ENCODE peak calls at places on chromosomes 12 and 14, in seven cellular contexts. W is HCT116; O is A549; H is CD8-positive, alpha-beta T cell; Z is brain microvascular endothelial cell; E is GM06990; U is K562. X is an unnamed sample.

GRCh38 chr14:69107407-69108003 is 45.4 kb downstream of the DCAF5 start:
- DNase-seq in W (peak), H (no peak), E (no peak), U (peak), O (peak), Z (peak), X (peak)

GRCh38 chr12:559208-559905 is 99.6 kb downstream of the B4GALNT3 start:
- DNase-seq in Z (no peak), E (no peak), W (no peak), H (no peak), U (no peak), O (no peak), X (no peak)

GRCh38 chr12:96233941-96234461 is 39.8 kb downstream of the ELK3 start:
- DNase-seq in H (no peak), Z (no peak), E (no peak), W (no peak), O (no peak), U (no peak), X (peak)

GRCh38 chr14:49945448-49946319 is 52.8 kb downstream of the ARF6 start:
- DNase-seq in U (no peak), W (no peak), H (no peak), Z (no peak), E (no peak), O (no peak), X (no peak)

GRCh38 chr14:29529418-29529817 is 398.2 kb downstream of the PRKD1 start:
- DNase-seq in W (no peak), O (no peak), E (no peak), H (no peak), U (peak), Z (no peak), X (no peak)

GRCh38 chr12:27821259-27821973 is 41.4 kb upstream of the MANSC4 start:
- DNase-seq in H (no peak), E (peak), U (peak), W (peak), O (peak), Z (peak), X (peak)

GRCh38 chr12:2244013-2244861 is 191.4 kb downstream of the CACNA1C start:
- DNase-seq in U (no peak), E (no peak), Z (peak), W (peak), O (no peak), H (no peak), X (peak)

GRCh38 chr12:46676797-46677520 is 148.8 kb downstream of the SLC38A4 start:
- DNase-seq in O (no peak), E (no peak), U (no peak), W (no peak), Z (no peak), H (no peak), X (no peak)

GRCh38 chr12:108399514-108399913 is 60.4 kb upstream of the CMKLR1 start:
- DNase-seq in H (no peak), U (no peak), E (no peak), O (no peak), Z (no peak), W (no peak), X (no peak)

GRCh38 chr12:75561921-75562320 is 50.5 kb upstream of the KRR1 start:
- DNase-seq in W (no peak), H (no peak), U (no peak), E (no peak), Z (no peak), O (no peak), X (no peak)

GRCh38 chr14:105299654-105300541 is 903 bp downstream of the BRF1 start:
- DNase-seq in W (no peak), O (no peak), E (peak), H (no peak), Z (no peak), U (no peak), X (no peak)

GRCh38 chr14:105568859-105569766 is 42.7 kb downstream of the TMEM121 start:
- DNase-seq in Z (no peak), W (no peak), O (no peak), U (no peak), E (no peak), H (no peak), X (no peak)

GRCh38 chr12:52631676-52632459 is 13.5 kb upstream of the KRT73 start:
- DNase-seq in O (no peak), E (no peak), W (no peak), Z (no peak), H (no peak), U (no peak), X (no peak)

GRCh38 chr12:27434673-27435565 is 11.6 kb upstream of the SMCO2 start:
- DNase-seq in W (no peak), E (peak), Z (peak), U (peak), H (no peak), O (peak), X (no peak)

GRCh38 chr14:68675233-68675577 is 117.7 kb downstream of the ZFP36L1 start:
- DNase-seq in H (no peak), W (no peak), Z (no peak), U (no peak), E (no peak), O (no peak), X (no peak)

GRCh38 chr12:132302466-132303358 is 26.7 kb downstream of the GALNT9 start:
- DNase-seq in W (no peak), U (no peak), Z (no peak), E (no peak), O (no peak), H (no peak), X (no peak)

GRCh38 chr14:78259831-78260230 is 89.7 kb downstream of the NRXN3 start:
- DNase-seq in O (no peak), E (no peak), W (no peak), U (no peak), H (no peak), Z (no peak), X (no peak)

GRCh38 chr14:100063314-100063941 is 1.8 kb upstream of the EVL start:
- DNase-seq in H (no peak), W (no peak), U (no peak), E (no peak), Z (no peak), O (no peak), X (no peak)

GRCh38 chr12:103326190-103326589 is 169.6 kb downstream of the C12orf42 start:
- DNase-seq in W (peak), U (no peak), O (peak), E (no peak), Z (no peak), H (no peak), X (no peak)

GRCh38 chr14:35399083-35399807 is 5.3 kb downstream of the NFKBIA start:
- DNase-seq in Z (no peak), E (no peak), O (no peak), U (no peak), W (no peak), H (no peak), X (no peak)

GRCh38 chr12:112149596-112149995 is 24.2 kb downstream of the TRAFD1 start:
- DNase-seq in U (no peak), Z (no peak), E (no peak), O (no peak), W (no peak), H (no peak), X (no peak)

GRCh38 chr14:36660736-36661505 is 739 bp upstream of the PAX9 start:
- DNase-seq in E (no peak), O (no peak), U (no peak), W (no peak), Z (no peak), H (no peak), X (no peak)

GRCh38 chr12:95815635-95816212 is 25.2 kb upstream of the NTN4 start:
- DNase-seq in W (no peak), Z (no peak), U (no peak), H (no peak), E (no peak), O (peak), X (no peak)

GRCh38 chr12:8014836-8015235 is 17.7 kb upstream of the FOXJ2 start:
- DNase-seq in W (no peak), Z (no peak), O (no peak), H (no peak), U (no peak), E (no peak), X (no peak)

GRCh38 chr14:68779761-68780323 is 13.0 kb downstream of the ZFP36L1 start:
- DNase-seq in H (no peak), E (no peak), U (no peak), O (no peak), Z (peak), W (peak), X (no peak)

GRCh38 chr14:67487937-67488893 is at the start of gene TMEM229B:
- DNase-seq in H (peak), W (no peak), Z (peak), O (no peak), E (peak), U (no peak), X (no peak)
- H3K4me3 ChIP-seq in H (peak), W (no peak), Z (no peak), O (no peak), E (peak), U (no peak), X (no peak)

GRCh38 chr14:65003394-65003793 is 16.7 kb downstream of the FNTB start:
- DNase-seq in U (no peak), H (no peak), E (no peak), Z (no peak), O (no peak), W (no peak), X (no peak)
- H3K4me3 ChIP-seq in U (no peak), H (no peak), E (no peak), Z (no peak), O (no peak), W (no peak), X (no peak)

GRCh38 chr12:104718581-104718980 is 239.5 kb downstream of the SLC41A2 start:
- DNase-seq in Z (no peak), E (no peak), W (no peak), O (no peak), U (no peak), H (no peak), X (no peak)
- H3K4me3 ChIP-seq in Z (no peak), E (no peak), W (no peak), O (no peak), U (no peak), H (no peak), X (no peak)

DNA sequence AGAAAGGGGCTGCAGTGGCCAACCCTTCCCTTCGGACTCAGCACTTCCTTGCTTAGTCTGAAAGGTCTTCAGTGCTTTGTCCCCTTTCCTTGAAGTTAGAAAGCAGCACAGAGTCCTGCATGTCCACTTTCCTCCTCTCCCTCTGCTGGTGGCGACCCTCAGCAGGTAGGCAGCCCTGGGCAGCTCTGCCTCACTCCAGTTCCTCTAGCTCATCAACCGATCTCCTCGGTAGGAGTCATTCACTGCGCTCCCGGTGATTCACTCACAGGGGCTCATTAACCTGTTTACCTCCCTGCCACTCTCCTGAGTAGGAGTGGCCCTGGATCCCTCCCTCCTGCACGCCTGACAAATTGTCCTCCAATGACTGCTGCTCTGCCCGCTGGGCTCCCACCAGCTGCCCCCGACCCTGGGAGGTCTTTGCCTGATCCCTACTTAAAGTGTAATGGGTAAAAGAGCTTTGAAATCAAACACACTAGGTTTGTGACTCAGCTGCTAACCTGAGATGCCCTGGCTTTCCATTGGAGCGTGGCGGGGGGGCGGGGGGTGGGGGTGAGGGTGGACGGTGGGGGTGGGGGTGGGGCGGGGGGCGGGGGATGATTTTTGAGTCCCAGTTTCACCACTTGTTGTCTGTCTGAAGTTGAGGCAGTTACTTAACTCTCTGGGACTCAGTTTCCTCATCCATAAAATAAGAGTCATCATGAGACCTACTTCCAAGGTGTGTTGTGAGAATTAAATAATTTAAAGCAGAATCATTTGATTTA is 4.2 kb downstream of the SCNN1A start:
- DNase-seq in U (peak), E (no peak), O (peak), W (peak), H (no peak), Z (peak), X (no peak)
- H3K4me3 ChIP-seq in U (no peak), E (no peak), O (peak), W (peak), H (no peak), Z (no peak), X (no peak)

GRCh38 chr12:48788852-48789775 is at the start of gene ADCY6:
- DNase-seq in Z (peak), U (peak), O (peak), E (no peak), H (no peak), W (peak), X (no peak)

GRCh38 chr12:48786591-48787544 is 2.0 kb downstream of the ADCY6 start:
- DNase-seq in H (no peak), E (no peak), W (no peak), O (no peak), U (no peak), Z (no peak), X (no peak)

GRCh38 chr12:48787791-48788521 is 933 bp downstream of the ADCY6 start:
- DNase-seq in W (no peak), U (no peak), O (no peak), Z (no peak), H (no peak), E (no peak), X (no peak)

GRCh38 chr12:48788522-48788851 is 402 bp downstream of the ADCY6 start:
- DNase-seq in W (no peak), O (no peak), E (no peak), U (no peak), H (no peak), Z (no peak), X (no peak)

GRCh38 chr12:48789858-48790326 is 1.0 kb upstream of the ADCY6 start:
- DNase-seq in O (no peak), W (no peak), U (no peak), H (no peak), E (no peak), Z (no peak), X (no peak)
- H3K4me3 ChIP-seq in O (peak), W (peak), U (no peak), H (no peak), E (no peak), Z (peak), X (peak)

GRCh38 chr12:49707812-49708147 is 575 bp upstream of the FMNL3 start:
- DNase-seq in E (no peak), Z (no peak), W (no peak), H (no peak), U (no peak), O (no peak), X (no peak)

GRCh38 chr12:49706351-49707126 is 666 bp downstream of the FMNL3 start:
- DNase-seq in W (no peak), O (no peak), E (peak), U (peak), H (no peak), Z (peak), X (no peak)

GRCh38 chr12:49705479-49706267 is 1.5 kb downstream of the FMNL3 start:
- DNase-seq in W (no peak), Z (peak), E (peak), H (no peak), O (no peak), U (no peak), X (no peak)

GRCh38 chr12:49707127-49707811 is at the start of gene FMNL3:
- DNase-seq in Z (peak), W (peak), O (peak), U (peak), H (peak), E (peak), X (peak)

DNA sequence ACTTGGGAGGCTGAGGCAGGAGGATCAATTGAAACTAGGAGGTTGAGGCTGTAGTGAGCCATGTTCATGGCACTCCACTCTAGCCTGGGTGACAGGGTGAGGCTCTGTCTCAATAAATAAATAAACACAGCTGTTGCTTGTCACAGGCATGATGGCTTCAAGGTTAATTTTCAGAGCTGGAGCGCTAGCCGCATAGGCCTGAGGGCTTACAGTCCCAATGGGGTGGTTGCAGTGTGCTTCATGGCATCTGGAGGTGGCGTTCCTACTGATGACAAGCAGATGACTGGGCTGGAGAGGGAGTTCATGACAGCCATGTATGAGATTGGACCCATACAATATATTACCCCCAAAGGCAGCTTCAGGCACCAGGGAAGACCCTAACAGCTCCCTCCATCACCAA is 1.6 kb upstream of the FMNL3 start:
- DNase-seq in O (no peak), W (no peak), H (no peak), Z (no peak), U (no peak), E (no peak), X (no peak)
- H3K4me3 ChIP-seq in O (no peak), W (no peak), H (no peak), Z (no peak), U (no peak), E (no peak), X (no peak)

GRCh38 chr12:65306603-65307501 is 28.4 kb downstream of the MSRB3 start:
- DNase-seq in O (peak), E (peak), Z (peak), W (peak), U (no peak), H (no peak), X (peak)
- H3K4me3 ChIP-seq in O (no peak), E (no peak), Z (no peak), W (peak), U (no peak), H (no peak), X (no peak)

GRCh38 chr12:6074979-6075585 is 49.4 kb downstream of the VWF start:
- DNase-seq in H (no peak), Z (no peak), E (no peak), O (no peak), W (no peak), U (no peak), X (no peak)

GRCh38 chr12:6076340-6076739 is 48.1 kb downstream of the VWF start:
- DNase-seq in Z (no peak), E (no peak), H (no peak), U (no peak), O (no peak), W (no peak), X (no peak)

GRCh38 chr12:6072302-6072752 is 52.1 kb downstream of the VWF start:
- DNase-seq in U (no peak), H (no peak), E (no peak), W (no peak), O (no peak), Z (peak), X (peak)

GRCh38 chr12:6073426-6073825 is 51.0 kb downstream of the VWF start:
- DNase-seq in U (no peak), E (no peak), H (no peak), O (no peak), Z (no peak), W (no peak), X (no peak)

GRCh38 chr12:6074394-6074793 is 50.1 kb downstream of the VWF start:
- DNase-seq in E (no peak), O (no peak), W (no peak), U (no peak), H (no peak), Z (no peak), X (no peak)
- H3K4me3 ChIP-seq in E (no peak), O (no peak), W (no peak), U (no peak), H (peak), Z (no peak), X (no peak)

GRCh38 chr12:50221228-50222008 is 54.2 kb upstream of the CERS5 start:
- DNase-seq in O (no peak), E (peak), Z (peak), H (no peak), U (no peak), W (no peak), X (peak)
- H3K4me3 ChIP-seq in O (peak), E (peak), Z (peak), H (peak), U (peak), W (peak), X (peak)

X was measured in AG04450.